ENCODE peak calls at places on chromosomes 16 and 17, in six cellular contexts. One of them, this sample, is unnamed. For H3K27me3, the result is how much of the 10 kb centered on the place peaks cover.

GRCh38 chr17:78034429-78035091 is 76.1 kb downstream of the TNRC6C start:
- DNase-seq in CD8-positive, alpha-beta T cell: no peak
- DNase-seq in colonic mucosa: no peak
- DNase-seq in hepatocyte: no peak
- DNase-seq in neural progenitor cell: no peak
- DNase-seq in tibial nerve: no peak
- DNase-seq in this sample: no peak

GRCh38 chr17:66930933-66931332 is 33.6 kb upstream of the CACNG4 start:
- DNase-seq in CD8-positive, alpha-beta T cell: no peak
- DNase-seq in colonic mucosa: no peak
- DNase-seq in hepatocyte: no peak
- DNase-seq in neural progenitor cell: no peak
- DNase-seq in tibial nerve: no peak
- DNase-seq in this sample: peak

GRCh38 chr17:1645207-1646171 is at the start of gene SCARF1:
- DNase-seq in CD8-positive, alpha-beta T cell: no peak
- DNase-seq in colonic mucosa: no peak
- DNase-seq in hepatocyte: no peak
- DNase-seq in neural progenitor cell: no peak
- DNase-seq in tibial nerve: peak
- DNase-seq in this sample: peak

GRCh38 chr17:35901776-35902175 is 21.6 kb upstream of the CCL5 start:
- DNase-seq in CD8-positive, alpha-beta T cell: no peak
- DNase-seq in colonic mucosa: no peak
- DNase-seq in hepatocyte: no peak
- DNase-seq in neural progenitor cell: no peak
- DNase-seq in tibial nerve: no peak
- DNase-seq in this sample: no peak

GRCh38 chr16:31099860-31100638 is 5.5 kb upstream of the VKORC1 start:
- DNase-seq in CD8-positive, alpha-beta T cell: no peak
- DNase-seq in colonic mucosa: no peak
- DNase-seq in hepatocyte: no peak
- DNase-seq in neural progenitor cell: no peak
- DNase-seq in tibial nerve: no peak
- DNase-seq in this sample: no peak

GRCh38 chr16:77724174-77724573 is 1.9 kb downstream of the NUDT7 start:
- DNase-seq in CD8-positive, alpha-beta T cell: no peak
- DNase-seq in colonic mucosa: no peak
- DNase-seq in hepatocyte: no peak
- DNase-seq in neural progenitor cell: no peak
- DNase-seq in tibial nerve: no peak
- DNase-seq in this sample: no peak

GRCh38 chr17:57178839-57179238 is 77.5 kb upstream of the MSI2 start:
- DNase-seq in CD8-positive, alpha-beta T cell: no peak
- DNase-seq in colonic mucosa: no peak
- DNase-seq in hepatocyte: no peak
- DNase-seq in neural progenitor cell: no peak
- DNase-seq in tibial nerve: no peak
- DNase-seq in this sample: no peak

GRCh38 chr16:12410842-12411490 is 392.7 kb downstream of the CPPED1 start:
- DNase-seq in CD8-positive, alpha-beta T cell: no peak
- DNase-seq in colonic mucosa: no peak
- DNase-seq in hepatocyte: no peak
- DNase-seq in neural progenitor cell: no peak
- DNase-seq in tibial nerve: no peak
- DNase-seq in this sample: no peak

GRCh38 chr16:79599256-79599836 is 1.2 kb downstream of the MAF start:
- DNase-seq in CD8-positive, alpha-beta T cell: peak
- DNase-seq in colonic mucosa: no peak
- DNase-seq in hepatocyte: peak
- DNase-seq in neural progenitor cell: peak
- DNase-seq in tibial nerve: no peak
- DNase-seq in this sample: peak

GRCh38 chr17:41705271-41705991 is 6.7 kb upstream of the GAST start:
- DNase-seq in CD8-positive, alpha-beta T cell: no peak
- DNase-seq in colonic mucosa: no peak
- DNase-seq in hepatocyte: no peak
- DNase-seq in neural progenitor cell: peak
- DNase-seq in tibial nerve: no peak
- DNase-seq in this sample: peak

GRCh38 chr17:36616391-36617029 is 15.1 kb downstream of the MRM1 start:
- DNase-seq in CD8-positive, alpha-beta T cell: no peak
- DNase-seq in colonic mucosa: no peak
- DNase-seq in hepatocyte: no peak
- DNase-seq in neural progenitor cell: no peak
- DNase-seq in tibial nerve: no peak
- DNase-seq in this sample: no peak

GRCh38 chr16:66522816-66523590 is 26.9 kb downstream of the TK2 start:
- DNase-seq in CD8-positive, alpha-beta T cell: no peak
- DNase-seq in colonic mucosa: no peak
- DNase-seq in hepatocyte: no peak
- DNase-seq in neural progenitor cell: no peak
- DNase-seq in tibial nerve: no peak
- DNase-seq in this sample: no peak

GRCh38 chr17:39615434-39615833 is 7.7 kb upstream of the NEUROD2 start:
- DNase-seq in CD8-positive, alpha-beta T cell: no peak
- DNase-seq in colonic mucosa: no peak
- DNase-seq in hepatocyte: no peak
- DNase-seq in neural progenitor cell: no peak
- DNase-seq in tibial nerve: no peak
- DNase-seq in this sample: no peak

GRCh38 chr16:86806181-86806837 is 228.0 kb downstream of the FOXL1 start:
- DNase-seq in CD8-positive, alpha-beta T cell: no peak
- DNase-seq in colonic mucosa: no peak
- DNase-seq in hepatocyte: no peak
- DNase-seq in neural progenitor cell: no peak
- DNase-seq in tibial nerve: no peak
- DNase-seq in this sample: no peak

GRCh38 chr17:79985361-79985760 is 50.3 kb downstream of the TBC1D16 start:
- DNase-seq in CD8-positive, alpha-beta T cell: peak
- DNase-seq in colonic mucosa: no peak
- DNase-seq in hepatocyte: no peak
- DNase-seq in neural progenitor cell: no peak
- DNase-seq in tibial nerve: no peak
- DNase-seq in this sample: peak

GRCh38 chr16:22035094-22035675 is 27.3 kb downstream of the MOSMO start:
- DNase-seq in CD8-positive, alpha-beta T cell: no peak
- DNase-seq in colonic mucosa: no peak
- DNase-seq in hepatocyte: no peak
- DNase-seq in neural progenitor cell: no peak
- DNase-seq in tibial nerve: no peak
- DNase-seq in this sample: peak

GRCh38 chr16:30923554-30924085 is at the start of gene FBXL19:
- DNase-seq in CD8-positive, alpha-beta T cell: no peak
- DNase-seq in colonic mucosa: no peak
- DNase-seq in hepatocyte: peak
- DNase-seq in neural progenitor cell: peak
- DNase-seq in tibial nerve: no peak
- DNase-seq in this sample: peak

GRCh38 chr17:77423589-77424451 is 283.1 kb downstream of the SEC14L1 start:
- DNase-seq in CD8-positive, alpha-beta T cell: no peak
- DNase-seq in colonic mucosa: peak
- DNase-seq in hepatocyte: peak
- DNase-seq in neural progenitor cell: no peak
- DNase-seq in tibial nerve: peak
- DNase-seq in this sample: no peak

GRCh38 chr16:29862383-29862883 is 593 bp downstream of the CDIPT start:
- DNase-seq in CD8-positive, alpha-beta T cell: no peak
- DNase-seq in colonic mucosa: peak
- DNase-seq in hepatocyte: peak
- DNase-seq in neural progenitor cell: peak
- DNase-seq in tibial nerve: no peak
- DNase-seq in this sample: no peak

GRCh38 chr16:77780378-77780837 is 8.0 kb upstream of the VAT1L start:
- DNase-seq in CD8-positive, alpha-beta T cell: no peak
- DNase-seq in colonic mucosa: no peak
- DNase-seq in hepatocyte: peak
- DNase-seq in neural progenitor cell: no peak
- DNase-seq in tibial nerve: no peak
- DNase-seq in this sample: no peak

GRCh38 chr16:67015317-67015731 is 13.6 kb upstream of the CBFB start:
- DNase-seq in CD8-positive, alpha-beta T cell: no peak
- DNase-seq in colonic mucosa: no peak
- DNase-seq in hepatocyte: no peak
- DNase-seq in neural progenitor cell: no peak
- DNase-seq in tibial nerve: no peak
- DNase-seq in this sample: peak

GRCh38 chr16:57092786-57093301 is 461 bp downstream of the CPNE2 start:
- DNase-seq in CD8-positive, alpha-beta T cell: peak
- DNase-seq in colonic mucosa: peak
- DNase-seq in hepatocyte: peak
- DNase-seq in neural progenitor cell: peak
- DNase-seq in tibial nerve: no peak
- DNase-seq in this sample: peak

GRCh38 chr16:31451681-31452351 is 7.5 kb upstream of the ARMC5 start:
- DNase-seq in CD8-positive, alpha-beta T cell: no peak
- DNase-seq in colonic mucosa: no peak
- DNase-seq in hepatocyte: peak
- DNase-seq in neural progenitor cell: peak
- DNase-seq in tibial nerve: no peak
- DNase-seq in this sample: peak

GRCh38 chr16:11079657-11080187 is 135.4 kb downstream of the CLEC16A start:
- DNase-seq in CD8-positive, alpha-beta T cell: no peak
- DNase-seq in colonic mucosa: no peak
- DNase-seq in hepatocyte: peak
- DNase-seq in neural progenitor cell: no peak
- DNase-seq in tibial nerve: no peak
- DNase-seq in this sample: no peak

GRCh38 chr17:78745407-78746088 is 36.5 kb downstream of the CYTH1 start:
- DNase-seq in CD8-positive, alpha-beta T cell: peak
- DNase-seq in colonic mucosa: no peak
- DNase-seq in hepatocyte: peak
- DNase-seq in neural progenitor cell: peak
- DNase-seq in tibial nerve: peak
- DNase-seq in this sample: no peak

GRCh38 chr17:14873540-14873939 is 391.6 kb downstream of the PMP22 start:
- DNase-seq in CD8-positive, alpha-beta T cell: no peak
- DNase-seq in colonic mucosa: no peak
- DNase-seq in hepatocyte: no peak
- DNase-seq in neural progenitor cell: no peak
- DNase-seq in tibial nerve: no peak
- DNase-seq in this sample: no peak

GRCh38 chr17:1074886-1075665 is 78.1 kb downstream of the TIMM22 start:
- DNase-seq in CD8-positive, alpha-beta T cell: no peak
- DNase-seq in colonic mucosa: no peak
- DNase-seq in hepatocyte: no peak
- DNase-seq in neural progenitor cell: no peak
- DNase-seq in tibial nerve: no peak
- DNase-seq in this sample: no peak

GRCh38 chr17:36888236-36888957 is 48.9 kb upstream of the LHX1 start:
- DNase-seq in CD8-positive, alpha-beta T cell: no peak
- DNase-seq in colonic mucosa: no peak
- DNase-seq in hepatocyte: no peak
- DNase-seq in neural progenitor cell: peak
- DNase-seq in tibial nerve: no peak
- DNase-seq in this sample: no peak

GRCh38 chr17:81342062-81342699 is 47.1 kb upstream of the SLC38A10 start:
- DNase-seq in CD8-positive, alpha-beta T cell: no peak
- DNase-seq in colonic mucosa: no peak
- DNase-seq in hepatocyte: peak
- DNase-seq in neural progenitor cell: no peak
- DNase-seq in tibial nerve: no peak
- DNase-seq in this sample: no peak

GRCh38 chr17:80724723-80725388 is 180.2 kb downstream of the RPTOR start:
- DNase-seq in CD8-positive, alpha-beta T cell: no peak
- DNase-seq in colonic mucosa: no peak
- DNase-seq in hepatocyte: peak
- DNase-seq in neural progenitor cell: no peak
- DNase-seq in tibial nerve: no peak
- DNase-seq in this sample: no peak

GRCh38 chr17:284676-285355 is 67.8 kb downstream of the RPH3AL start:
- DNase-seq in CD8-positive, alpha-beta T cell: no peak
- DNase-seq in colonic mucosa: no peak
- DNase-seq in hepatocyte: no peak
- DNase-seq in neural progenitor cell: no peak
- DNase-seq in tibial nerve: no peak
- DNase-seq in this sample: no peak

DNA sequence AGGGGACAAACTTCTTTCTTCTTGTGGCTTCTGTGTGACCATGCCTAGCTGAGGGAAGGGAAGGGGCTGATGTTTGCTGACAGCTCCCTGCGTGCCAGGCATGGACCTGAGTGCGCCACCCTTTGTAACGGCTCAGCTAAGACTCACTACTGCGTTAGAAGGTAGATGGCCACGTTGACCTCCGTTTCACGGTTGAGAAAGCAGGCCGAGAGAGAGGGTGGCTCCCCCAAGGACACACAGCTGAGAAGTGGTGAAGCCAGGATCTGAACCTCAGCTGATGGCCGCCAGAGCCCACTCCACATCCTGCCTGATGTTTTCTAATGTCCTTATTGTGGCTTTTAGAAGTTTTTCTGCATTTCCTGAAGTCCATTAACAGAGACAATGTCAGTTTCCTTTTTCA is 45.1 kb downstream of the RGS9 start:
- DNase-seq in CD8-positive, alpha-beta T cell: no peak
- DNase-seq in colonic mucosa: no peak
- DNase-seq in hepatocyte: no peak
- DNase-seq in neural progenitor cell: no peak
- DNase-seq in tibial nerve: no peak
- DNase-seq in this sample: no peak
- H3K27me3 ChIP-seq in CD8-positive, alpha-beta T cell: under half
- H3K27me3 ChIP-seq in colonic mucosa: under half
- H3K27me3 ChIP-seq in hepatocyte: under half
- H3K27me3 ChIP-seq in neural progenitor cell: under half
- H3K27me3 ChIP-seq in tibial nerve: under half
- H3K27me3 ChIP-seq in this sample: under half

DNA sequence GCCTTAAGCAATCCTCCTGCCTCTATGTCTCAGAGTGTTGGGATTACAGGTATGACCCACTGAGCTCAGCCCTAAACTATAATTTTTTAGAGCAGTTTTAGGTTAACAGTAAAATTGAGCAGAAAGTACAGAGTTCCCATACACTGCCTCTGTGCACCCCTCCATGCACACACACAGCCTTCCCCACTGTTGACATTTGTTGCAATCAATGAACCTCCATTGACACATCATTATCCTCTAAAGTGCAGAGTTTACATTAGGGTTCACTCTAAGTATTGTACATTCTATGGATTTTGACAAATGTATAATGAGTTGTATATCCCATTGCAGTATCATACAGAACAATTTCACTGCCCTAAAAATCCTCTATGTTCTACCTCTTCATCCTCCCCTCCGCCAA is 35.0 kb downstream of the NGFR start:
- DNase-seq in CD8-positive, alpha-beta T cell: no peak
- DNase-seq in colonic mucosa: no peak
- DNase-seq in hepatocyte: no peak
- DNase-seq in neural progenitor cell: no peak
- DNase-seq in tibial nerve: no peak
- DNase-seq in this sample: no peak
- H3K27me3 ChIP-seq in CD8-positive, alpha-beta T cell: under half
- H3K27me3 ChIP-seq in colonic mucosa: under half
- H3K27me3 ChIP-seq in hepatocyte: under half
- H3K27me3 ChIP-seq in neural progenitor cell: under half
- H3K27me3 ChIP-seq in tibial nerve: under half
- H3K27me3 ChIP-seq in this sample: under half

GRCh38 chr16:50440991-50441390 is 72.2 kb upstream of the BRD7 start:
- DNase-seq in CD8-positive, alpha-beta T cell: no peak
- DNase-seq in colonic mucosa: no peak
- DNase-seq in hepatocyte: no peak
- DNase-seq in neural progenitor cell: no peak
- DNase-seq in tibial nerve: no peak
- DNase-seq in this sample: no peak
- H3K27me3 ChIP-seq in CD8-positive, alpha-beta T cell: under half
- H3K27me3 ChIP-seq in colonic mucosa: under half
- H3K27me3 ChIP-seq in hepatocyte: under half
- H3K27me3 ChIP-seq in neural progenitor cell: under half
- H3K27me3 ChIP-seq in tibial nerve: under half
- H3K27me3 ChIP-seq in this sample: under half

GRCh38 chr17:64783556-64784352 is 121.6 kb upstream of the SMURF2 start:
- DNase-seq in CD8-positive, alpha-beta T cell: no peak
- DNase-seq in colonic mucosa: peak
- DNase-seq in hepatocyte: no peak
- DNase-seq in neural progenitor cell: no peak
- DNase-seq in tibial nerve: no peak
- DNase-seq in this sample: peak
- H3K27me3 ChIP-seq in CD8-positive, alpha-beta T cell: under half
- H3K27me3 ChIP-seq in colonic mucosa: under half
- H3K27me3 ChIP-seq in hepatocyte: under half
- H3K27me3 ChIP-seq in neural progenitor cell: under half
- H3K27me3 ChIP-seq in tibial nerve: under half
- H3K27me3 ChIP-seq in this sample: under half